ENCODE peak calls at places on chromosome 14, in six cellular contexts. L is tibial nerve, P is HuH-7, C is retinal pigment epithelial cell, E is cardiac fibroblast, Q is M059J. J is an unnamed sample.

GRCh38 chr14:60862283-60862682 is 118.6 kb downstream of the TRMT5 start:
- DNase-seq in L (peak; percentile 68), P (no peak), C (peak; percentile 79), E (peak; percentile 67), Q (peak; percentile 5), J (no peak)

GRCh38 chr14:29216774-29217232 is 450.2 kb downstream of the FOXG1 start:
- DNase-seq in L (no peak), P (no peak), C (no peak), E (no peak), Q (peak; percentile 78), J (no peak)

GRCh38 chr14:89681086-89682018 is 264.3 kb upstream of the FOXN3 start:
- DNase-seq in L (no peak), P (no peak), C (no peak), E (no peak), Q (no peak), J (no peak)

GRCh38 chr14:61593330-61593729 is 102.0 kb upstream of the HIF1A start:
- DNase-seq in L (no peak), P (no peak), C (no peak), E (no peak), Q (no peak), J (no peak)

GRCh38 chr14:78836777-78837176 is 666.6 kb downstream of the NRXN3 start:
- DNase-seq in L (peak; percentile 21), P (peak; percentile 31), C (peak; percentile 37), E (peak; percentile 62), Q (peak; percentile 41), J (peak; percentile 24)

GRCh38 chr14:57402173-57402852 is 11.9 kb downstream of the NAA30 start:
- DNase-seq in L (no peak), P (no peak), C (no peak), E (no peak), Q (no peak), J (no peak)

GRCh38 chr14:28896337-28896736 is 129.8 kb downstream of the FOXG1 start:
- DNase-seq in L (no peak), P (no peak), C (no peak), E (no peak), Q (no peak), J (no peak)

GRCh38 chr14:70744631-70745030 is 64.7 kb downstream of the MAP3K9 start:
- DNase-seq in L (no peak), P (no peak), C (no peak), E (no peak), Q (no peak), J (no peak)

GRCh38 chr14:104109731-104110361 is 24.3 kb downstream of the ASPG start:
- DNase-seq in L (no peak), P (no peak), C (no peak), E (no peak), Q (no peak), J (no peak)

GRCh38 chr14:100350283-100350926 is 27.3 kb downstream of the SLC25A47 start:
- DNase-seq in L (no peak), P (no peak), C (no peak), E (no peak), Q (no peak), J (no peak)

GRCh38 chr14:76904100-76904739 is 78.0 kb downstream of the LRRC74A start:
- DNase-seq in L (no peak), P (no peak), C (no peak), E (peak; percentile 96), Q (peak; percentile 88), J (no peak)

GRCh38 chr14:103315368-103315911 is 18.6 kb upstream of the EIF5 start:
- DNase-seq in L (no peak), P (no peak), C (no peak), E (peak; percentile 94), Q (no peak), J (no peak)

GRCh38 chr14:35400707-35401421 is 3.7 kb downstream of the NFKBIA start:
- DNase-seq in L (no peak), P (no peak), C (no peak), E (no peak), Q (no peak), J (no peak)

GRCh38 chr14:102008891-102009290 is 44.5 kb downstream of the DYNC1H1 start:
- DNase-seq in L (no peak), P (no peak), C (no peak), E (no peak), Q (no peak), J (peak; percentile 25)

GRCh38 chr14:99732436-99733220 is 48.5 kb downstream of the CYP46A1 start:
- DNase-seq in L (no peak), P (no peak), C (no peak), E (no peak), Q (peak; percentile 33), J (no peak)

GRCh38 chr14:92701826-92702225 is 46.6 kb downstream of the LGMN start:
- DNase-seq in L (no peak), P (no peak), C (no peak), E (no peak), Q (no peak), J (no peak)

GRCh38 chr14:103247169-103247606 is 86.8 kb upstream of the EIF5 start:
- DNase-seq in L (no peak), P (no peak), C (no peak), E (peak; percentile 23), Q (no peak), J (no peak)

GRCh38 chr14:41476526-41476925 is 130.2 kb upstream of the LRFN5 start:
- DNase-seq in L (no peak), P (no peak), C (no peak), E (no peak), Q (no peak), J (no peak)

J was measured in DMS 273 treated with DMSO at 0.1 percent for 48 hours.